ENCODE peak calls at places on chromosomes 16 and 17, in nine cellular contexts. U, I, Y, Z, A, N, D, C and V are unnamed samples.

GRCh38 chr17:77564278-77564920 is 394.1 kb upstream of the TNRC6C start:
- DNase-seq in U (no peak), I (no peak), Y (no peak), Z (no peak), A (no peak), N (no peak), D (no peak), C (no peak), V (no peak)

GRCh38 chr17:40331743-40332641 is 23.0 kb downstream of the RARA start:
- DNase-seq in U (no peak), I (no peak), Y (no peak), Z (peak), A (peak), N (no peak), D (peak), C (peak), V (no peak)

GRCh38 chr17:49344914-49345313 is 17.1 kb downstream of the ZNF652 start:
- DNase-seq in U (no peak), I (no peak), Y (no peak), Z (no peak), A (peak), N (peak), D (peak), C (no peak), V (no peak)

GRCh38 chr17:30821751-30822723 is 2.5 kb downstream of the CRLF3 start:
- DNase-seq in U (no peak), I (no peak), Y (no peak), Z (no peak), A (no peak), N (no peak), D (no peak), C (no peak), V (no peak)

GRCh38 chr16:49499018-49499785 is 125.6 kb downstream of the C16orf78 start:
- DNase-seq in U (no peak), I (no peak), Y (no peak), Z (no peak), A (no peak), N (no peak), D (no peak), C (no peak), V (no peak)

GRCh38 chr17:17107891-17108680 is 65.8 kb downstream of the MPRIP start:
- DNase-seq in U (no peak), I (no peak), Y (no peak), Z (no peak), A (no peak), N (no peak), D (peak), C (no peak), V (no peak)

GRCh38 chr16:87728026-87728425 is 37.8 kb downstream of the KLHDC4 start:
- DNase-seq in U (peak), I (no peak), Y (no peak), Z (peak), A (no peak), N (no peak), D (peak), C (no peak), V (no peak)

GRCh38 chr16:30054959-30055553 is 10.5 kb upstream of the ALDOA start:
- DNase-seq in U (no peak), I (no peak), Y (peak), Z (no peak), A (no peak), N (no peak), D (no peak), C (peak), V (peak)

GRCh38 chr17:50107790-50108414 is 12.8 kb downstream of the PDK2 start:
- DNase-seq in U (peak), I (no peak), Y (no peak), Z (no peak), A (peak), N (no peak), D (no peak), C (no peak), V (no peak)

GRCh38 chr16:21704733-21705132 is 41.0 kb downstream of the OTOA start:
- DNase-seq in U (no peak), I (no peak), Y (no peak), Z (no peak), A (no peak), N (no peak), D (no peak), C (no peak), V (no peak)

GRCh38 chr17:35344262-35344661 is 29.2 kb downstream of the SLFN11 start:
- DNase-seq in U (no peak), I (no peak), Y (no peak), Z (no peak), A (no peak), N (no peak), D (no peak), C (no peak), V (no peak)

GRCh38 chr16:74811911-74812310 is 37.3 kb upstream of the FA2H start:
- DNase-seq in U (no peak), I (no peak), Y (no peak), Z (no peak), A (no peak), N (no peak), D (no peak), C (no peak), V (no peak)

GRCh38 chr16:50602531-50603205 is 54.5 kb downstream of the NKD1 start:
- DNase-seq in U (no peak), I (no peak), Y (no peak), Z (no peak), A (no peak), N (no peak), D (no peak), C (peak), V (no peak)

GRCh38 chr17:5866978-5867377 is 203.2 kb upstream of the WSCD1 start:
- DNase-seq in U (no peak), I (no peak), Y (no peak), Z (no peak), A (no peak), N (no peak), D (no peak), C (no peak), V (no peak)

GRCh38 chr16:84630009-84630408 is 12.1 kb upstream of the COTL1 start:
- DNase-seq in U (no peak), I (no peak), Y (no peak), Z (no peak), A (no peak), N (no peak), D (no peak), C (no peak), V (no peak)

GRCh38 chr16:84631882-84632281 is 14.0 kb upstream of the COTL1 start:
- DNase-seq in U (no peak), I (no peak), Y (no peak), Z (no peak), A (no peak), N (no peak), D (no peak), C (no peak), V (no peak)

GRCh38 chr16:84629580-84629979 is 11.7 kb upstream of the COTL1 start:
- DNase-seq in U (no peak), I (no peak), Y (no peak), Z (no peak), A (no peak), N (no peak), D (no peak), C (no peak), V (no peak)

GRCh38 chr16:84630446-84631152 is 12.7 kb upstream of the COTL1 start:
- DNase-seq in U (no peak), I (no peak), Y (no peak), Z (no peak), A (no peak), N (no peak), D (no peak), C (no peak), V (no peak)

DNA sequence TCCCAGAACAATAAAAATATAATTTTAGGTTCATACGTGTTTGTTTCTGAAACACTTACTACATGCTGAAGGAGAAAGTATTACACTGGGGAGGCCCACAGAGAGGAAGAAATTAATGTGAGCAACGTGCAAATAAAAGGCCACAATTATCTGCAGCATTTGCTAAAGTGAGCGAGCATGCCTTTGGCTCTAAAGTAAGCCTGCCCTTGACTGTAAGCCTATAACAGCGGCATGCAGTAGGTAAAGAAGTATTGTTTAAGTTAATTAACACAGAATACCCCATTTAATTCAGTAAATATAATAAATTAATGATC is 13.2 kb upstream of the COTL1 start:
- DNase-seq in U (no peak), I (no peak), Y (no peak), Z (no peak), A (no peak), N (no peak), D (no peak), C (no peak), V (no peak)
- H3K4me3 ChIP-seq in U (no peak), I (no peak), Y (no peak), Z (no peak), A (no peak), N (no peak), D (no peak), C (no peak), V (no peak)

GRCh38 chr17:78737332-78737731 is 44.7 kb downstream of the CYTH1 start:
- DNase-seq in U (peak), I (peak), Y (peak), Z (peak), A (peak), N (peak), D (peak), C (no peak), V (no peak)
- H3K4me3 ChIP-seq in U (no peak), I (no peak), Y (no peak), Z (no peak), A (no peak), N (no peak), D (no peak), C (no peak), V (no peak)

DNA sequence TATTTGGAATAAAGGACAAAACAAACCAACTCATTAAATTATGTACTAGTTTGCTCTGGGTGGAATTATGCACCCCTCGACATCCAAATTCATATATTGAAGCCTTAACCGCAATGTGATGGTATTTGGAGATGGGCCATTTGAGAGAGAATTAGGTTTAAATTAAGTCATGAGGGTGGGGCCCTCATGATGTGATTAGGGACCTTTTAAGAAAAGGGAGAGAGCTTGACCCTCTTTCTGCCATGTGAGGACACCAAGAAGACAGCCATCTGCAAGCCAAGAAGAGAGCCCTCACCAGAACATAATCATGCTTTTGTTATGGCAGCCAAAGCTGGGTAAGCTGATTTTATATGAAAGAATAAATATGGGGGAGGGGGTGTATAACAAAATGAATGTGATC is 2.0 kb downstream of the C16orf87 start:
- DNase-seq in U (no peak), I (no peak), Y (peak), Z (no peak), A (no peak), N (no peak), D (no peak), C (no peak), V (no peak)
- H3K4me3 ChIP-seq in U (peak), I (peak), Y (peak), Z (no peak), A (no peak), N (peak), D (peak), C (no peak), V (no peak)

GRCh38 chr16:4157376-4157825 is 41.2 kb upstream of the ADCY9 start:
- DNase-seq in U (no peak), I (no peak), Y (no peak), Z (no peak), A (no peak), N (no peak), D (no peak), C (no peak), V (no peak)

GRCh38 chr16:4159726-4160125 is 43.5 kb upstream of the ADCY9 start:
- DNase-seq in U (no peak), I (no peak), Y (no peak), Z (no peak), A (no peak), N (no peak), D (no peak), C (no peak), V (no peak)

GRCh38 chr16:4160663-4161436 is 44.6 kb upstream of the ADCY9 start:
- DNase-seq in U (no peak), I (no peak), Y (no peak), Z (peak), A (peak), N (peak), D (peak), C (no peak), V (no peak)

GRCh38 chr16:4158143-4159093 is 42.2 kb upstream of the ADCY9 start:
- DNase-seq in U (no peak), I (no peak), Y (no peak), Z (no peak), A (no peak), N (no peak), D (no peak), C (no peak), V (no peak)
- H3K4me3 ChIP-seq in U (no peak), I (no peak), Y (no peak), Z (no peak), A (no peak), N (no peak), D (no peak), C (no peak), V (no peak)

DNA sequence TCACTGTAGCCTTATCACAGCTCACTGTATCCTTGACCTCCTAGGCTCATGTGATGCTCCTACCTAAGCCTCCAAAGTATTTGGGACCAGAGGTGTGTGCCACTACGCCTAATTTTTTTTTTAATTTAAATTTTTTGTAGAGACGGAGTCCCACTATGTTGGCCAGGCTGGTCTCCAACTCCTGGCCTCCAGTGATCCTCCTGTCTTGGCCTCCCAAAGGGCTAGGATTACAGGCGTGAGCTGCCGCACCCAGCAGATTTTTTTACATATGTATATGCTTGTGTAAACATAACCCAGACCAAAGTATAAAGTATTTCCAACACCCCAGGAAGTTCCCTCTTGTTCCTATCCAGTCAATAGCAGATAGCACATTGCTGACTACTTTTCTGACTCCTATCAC is 1.7 kb upstream of the PGP start:
- DNase-seq in U (no peak), I (no peak), Y (no peak), Z (no peak), A (no peak), N (no peak), D (no peak), C (no peak), V (no peak)
- H3K4me3 ChIP-seq in U (no peak), I (no peak), Y (no peak), Z (no peak), A (no peak), N (no peak), D (no peak), C (no peak), V (no peak)

GRCh38 chr17:80261895-80262279 is 1.2 kb downstream of the RNF213 start:
- DNase-seq in U (no peak), I (no peak), Y (no peak), Z (no peak), A (no peak), N (no peak), D (no peak), C (no peak), V (peak)

GRCh38 chr17:80262775-80263244 is 2.2 kb downstream of the RNF213 start:
- DNase-seq in U (no peak), I (no peak), Y (no peak), Z (no peak), A (no peak), N (no peak), D (no peak), C (no peak), V (peak)

GRCh38 chr17:80263253-80264047 is 2.8 kb downstream of the RNF213 start:
- DNase-seq in U (peak), I (peak), Y (no peak), Z (peak), A (peak), N (peak), D (peak), C (peak), V (peak)

GRCh38 chr17:80261159-80261894 is 675 bp downstream of the RNF213 start:
- DNase-seq in U (peak), I (no peak), Y (peak), Z (peak), A (peak), N (peak), D (peak), C (peak), V (peak)

GRCh38 chr17:80262291-80262690 is 1.6 kb downstream of the RNF213 start:
- DNase-seq in U (no peak), I (no peak), Y (no peak), Z (no peak), A (no peak), N (no peak), D (no peak), C (no peak), V (peak)
- H3K4me3 ChIP-seq in U (no peak), I (peak), Y (peak), Z (no peak), A (peak), N (peak), D (no peak), C (no peak), V (no peak)

DNA sequence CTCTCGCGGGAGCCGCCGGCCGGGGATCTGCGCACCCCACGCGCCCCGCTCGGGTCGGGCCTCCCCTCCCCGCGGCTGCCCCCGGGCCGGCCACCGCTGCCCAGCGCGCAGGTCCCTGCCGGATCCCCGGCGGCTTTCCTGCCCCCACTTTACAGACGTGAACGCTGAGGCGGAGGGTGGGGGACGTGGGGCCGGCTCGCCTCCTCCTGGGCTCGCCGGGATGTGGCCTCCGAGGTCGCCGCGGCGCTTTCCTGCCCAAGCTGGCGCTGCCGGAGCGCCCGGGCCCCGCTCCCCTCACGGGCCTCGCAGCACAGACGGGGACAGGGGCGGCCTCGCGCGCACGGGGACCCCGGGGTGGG is 26.7 kb downstream of the RTN4RL1 start:
- DNase-seq in U (no peak), I (no peak), Y (no peak), Z (no peak), A (no peak), N (no peak), D (no peak), C (no peak), V (peak)
- H3K4me3 ChIP-seq in U (no peak), I (no peak), Y (no peak), Z (peak), A (peak), N (peak), D (no peak), C (peak), V (peak)

GRCh38 chr16:65547799-65548446 is 426.1 kb upstream of the CDH11 start:
- DNase-seq in U (peak), I (peak), Y (no peak), Z (peak), A (peak), N (peak), D (peak), C (no peak), V (peak)
- H3K4me3 ChIP-seq in U (no peak), I (no peak), Y (no peak), Z (no peak), A (no peak), N (no peak), D (no peak), C (no peak), V (no peak)